ENCODE peak calls at places on chromosomes 12 and 14, in eight cellular contexts. I is neural progenitor cell, E is PC-3, A is GM23248, L is OCI-LY7, S is GM23338, K is MM.1S, C is hepatocyte. H is an unnamed sample.

GRCh38 chr14:98809792-98810191 is 462.2 kb downstream of the BCL11B start:
- DNase-seq in I (peak), L (no peak), E (no peak), K (no peak), S (peak), A (no peak), C (no peak), H (no peak)

GRCh38 chr12:124928095-124928911 is 13.9 kb upstream of the UBC start:
- DNase-seq in L (no peak), C (no peak), A (peak), E (peak), K (no peak), I (peak), S (peak), H (no peak)

GRCh38 chr12:111761706-111762105 is 5.0 kb upstream of the ALDH2 start:
- DNase-seq in S (peak), C (no peak), K (no peak), I (peak), A (no peak), E (no peak), L (peak), H (no peak)

GRCh38 chr14:79836577-79836976 is 374.7 kb downstream of the DIO2 start:
- DNase-seq in A (peak), L (no peak), E (peak), C (no peak), S (no peak), K (no peak), I (no peak), H (no peak)

GRCh38 chr12:4355843-4356327 is 23.6 kb downstream of the FGF23 start:
- DNase-seq in L (peak), A (peak), E (peak), C (peak), I (peak), K (peak), S (peak), H (peak)

GRCh38 chr12:54300267-54300731 is 516 bp downstream of the NFE2 start:
- DNase-seq in S (no peak), K (no peak), C (no peak), E (no peak), I (no peak), L (no peak), A (no peak), H (no peak)

GRCh38 chr12:32252199-32253073 is 145.8 kb downstream of the BICD1 start:
- DNase-seq in K (peak), E (no peak), C (no peak), I (peak), L (no peak), A (no peak), S (peak), H (no peak)

GRCh38 chr12:8911606-8912268 is 2.6 kb upstream of the PHC1 start:
- DNase-seq in K (no peak), L (peak), S (peak), C (no peak), I (no peak), E (peak), A (no peak), H (no peak)

GRCh38 chr12:113131556-113131955 is 4.0 kb downstream of the RASAL1 start:
- DNase-seq in S (no peak), A (no peak), I (no peak), L (peak), K (no peak), E (no peak), C (no peak), H (peak)

GRCh38 chr12:50006754-50007442 is 18.4 kb downstream of the RACGAP1 start:
- DNase-seq in L (peak), E (peak), I (no peak), A (peak), C (no peak), S (no peak), K (no peak), H (no peak)

GRCh38 chr14:63273717-63274673 is 44.7 kb downstream of the GPHB5 start:
- DNase-seq in C (no peak), I (no peak), S (no peak), A (peak), K (no peak), E (no peak), L (no peak), H (no peak)

GRCh38 chr12:130831876-130832405 is 7.1 kb downstream of the STX2 start:
- DNase-seq in I (no peak), A (no peak), K (no peak), C (no peak), S (no peak), E (no peak), L (no peak), H (no peak)

GRCh38 chr12:49079796-49080195 is 10.0 kb upstream of the RHEBL1 start:
- DNase-seq in A (no peak), K (no peak), L (no peak), I (no peak), E (no peak), S (no peak), C (no peak), H (no peak)

GRCh38 chr12:27119797-27120196 is 37.4 kb upstream of the C12orf71 start:
- DNase-seq in I (peak), C (no peak), K (no peak), S (peak), L (no peak), A (no peak), E (no peak), H (no peak)

GRCh38 chr12:95181103-95181502 is 36.2 kb downstream of the FGD6 start:
- DNase-seq in S (no peak), I (no peak), E (no peak), K (no peak), A (no peak), L (no peak), C (no peak), H (no peak)

GRCh38 chr14:103019827-103020226 is 37.5 kb downstream of the CDC42BPB start:
- DNase-seq in E (no peak), L (no peak), I (no peak), C (no peak), A (no peak), S (no peak), K (no peak), H (no peak)

GRCh38 chr14:77485901-77486678 is 12.5 kb downstream of the ISM2 start:
- DNase-seq in L (no peak), K (no peak), E (peak), C (no peak), A (peak), I (no peak), S (no peak), H (no peak)

GRCh38 chr14:91113829-91114078 is at the start of gene DGLUCY:
- DNase-seq in C (peak), I (no peak), E (no peak), L (peak), A (peak), K (peak), S (no peak), H (peak)

GRCh38 chr12:57896139-57896436 is 45.3 kb upstream of the ATP23 start:
- DNase-seq in E (no peak), A (peak), L (peak), K (no peak), S (peak), C (no peak), I (peak), H (no peak)

GRCh38 chr12:33706927-33707326 is 267.3 kb upstream of the SYT10 start:
- DNase-seq in A (no peak), E (no peak), I (no peak), L (no peak), S (no peak), K (no peak), C (no peak), H (no peak)

GRCh38 chr14:24481622-24482324 is 26.3 kb downstream of the CMA1 start:
- DNase-seq in S (peak), K (peak), L (peak), A (peak), E (peak), I (peak), C (peak), H (peak)
- TF ChIP-seq EZH2phosphoT487 in S (no peak), K (no peak), L (no peak), A (no peak), E (no peak), I (no peak), C (no peak), H (no peak)

GRCh38 chr12:11661491-11662085 is 12.1 kb downstream of the ETV6 start:
- DNase-seq in L (no peak), E (no peak), A (no peak), I (no peak), C (no peak), S (no peak), K (no peak), H (no peak)

GRCh38 chr12:11656550-11656949 is 7.1 kb downstream of the ETV6 start:
- DNase-seq in S (no peak), I (no peak), C (no peak), L (no peak), E (no peak), K (no peak), A (no peak), H (no peak)

GRCh38 chr12:11660624-11661023 is 11.2 kb downstream of the ETV6 start:
- DNase-seq in C (no peak), E (no peak), S (no peak), K (no peak), I (no peak), A (no peak), L (no peak), H (no peak)

GRCh38 chr12:11657511-11657910 is 8.0 kb downstream of the ETV6 start:
- DNase-seq in I (no peak), A (peak), S (no peak), L (no peak), K (no peak), C (no peak), E (no peak), H (no peak)

DNA sequence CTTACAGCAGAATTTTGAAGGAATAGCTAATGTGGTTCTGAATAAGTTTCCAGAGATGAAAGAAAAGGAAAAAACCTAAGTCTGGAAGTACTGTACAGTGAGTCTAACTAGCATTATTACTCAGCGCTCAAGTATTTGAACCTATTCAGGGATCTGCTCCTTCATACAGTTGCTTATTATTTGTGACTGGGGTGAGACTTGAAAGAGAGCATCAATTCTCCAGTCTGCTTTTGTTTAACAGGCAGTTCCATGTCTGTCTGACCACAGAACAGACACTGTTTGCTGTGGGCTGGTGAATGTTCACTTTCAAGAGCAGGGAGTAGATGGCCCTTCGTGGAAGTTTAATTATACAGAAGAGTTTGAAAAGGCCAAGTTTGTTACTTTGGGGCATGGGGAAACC is 9.3 kb downstream of the ETV6 start:
- DNase-seq in A (peak), L (no peak), I (no peak), C (no peak), S (no peak), E (peak), K (no peak), H (no peak)
- H3K4me2 ChIP-seq in A (peak), L (no peak), I (no peak), C (peak), S (no peak), E (no peak), K (no peak), H (peak)

GRCh38 chr14:37081220-37081619 is 91.2 kb downstream of the SLC25A21 start:
- DNase-seq in L (no peak), K (no peak), E (peak), A (peak), I (no peak), S (no peak), C (no peak), H (no peak)
- TF ChIP-seq EZH2phosphoT487 in L (no peak), K (no peak), E (no peak), A (no peak), I (no peak), S (no peak), C (no peak), H (no peak)

DNA sequence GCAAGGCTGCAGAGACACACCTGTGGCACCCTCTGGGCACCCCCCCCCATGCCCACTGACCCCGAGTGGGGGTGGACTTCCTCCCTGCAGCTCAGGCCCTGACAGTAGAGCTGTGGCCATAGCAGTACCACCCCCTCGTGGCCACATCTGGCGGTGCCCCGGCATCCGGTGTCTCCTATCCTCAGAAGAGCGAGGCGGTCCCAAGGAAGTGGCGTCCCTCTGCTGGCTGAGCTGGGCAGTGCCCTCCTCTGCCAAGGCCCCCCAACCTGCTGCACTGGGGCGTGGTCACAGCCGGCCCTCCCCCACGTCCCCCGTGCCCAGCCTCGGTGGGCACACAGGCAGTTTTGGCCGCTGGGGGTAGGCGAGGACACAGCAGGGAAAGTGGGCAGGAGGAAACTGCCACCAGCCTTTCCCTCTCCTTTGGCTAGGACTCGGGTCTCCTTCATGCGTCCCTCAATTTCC is 6.0 kb upstream of the SLC6A12 start:
- DNase-seq in S (peak), L (peak), E (peak), C (peak), I (peak), K (peak), A (peak), H (peak)
- H3K4me2 ChIP-seq in S (peak), L (no peak), E (no peak), C (no peak), I (no peak), K (peak), A (no peak), H (no peak)

GRCh38 chr12:56487448-56488040 is 417 bp downstream of the GLS2 start:
- DNase-seq in C (peak), L (no peak), I (peak), A (peak), S (peak), E (peak), K (peak), H (no peak)
- TF ChIP-seq EZH2phosphoT487 in C (no peak), L (no peak), I (no peak), A (no peak), S (no peak), E (no peak), K (no peak), H (no peak)

GRCh38 chr14:61659582-61659981 is 35.7 kb upstream of the HIF1A start:
- DNase-seq in S (no peak), C (no peak), E (peak), I (no peak), A (peak), K (no peak), L (no peak), H (no peak)

GRCh38 chr14:61662001-61662400 is 33.3 kb upstream of the HIF1A start:
- DNase-seq in E (peak), C (no peak), I (no peak), A (peak), K (no peak), S (no peak), L (no peak), H (no peak)

GRCh38 chr14:61663312-61663974 is 31.9 kb upstream of the HIF1A start:
- DNase-seq in K (peak), C (no peak), L (peak), E (no peak), S (no peak), A (no peak), I (no peak), H (no peak)

GRCh38 chr14:61662437-61663311 is 32.6 kb upstream of the HIF1A start:
- DNase-seq in I (peak), E (peak), K (peak), C (peak), A (peak), L (peak), S (peak), H (peak)

DNA sequence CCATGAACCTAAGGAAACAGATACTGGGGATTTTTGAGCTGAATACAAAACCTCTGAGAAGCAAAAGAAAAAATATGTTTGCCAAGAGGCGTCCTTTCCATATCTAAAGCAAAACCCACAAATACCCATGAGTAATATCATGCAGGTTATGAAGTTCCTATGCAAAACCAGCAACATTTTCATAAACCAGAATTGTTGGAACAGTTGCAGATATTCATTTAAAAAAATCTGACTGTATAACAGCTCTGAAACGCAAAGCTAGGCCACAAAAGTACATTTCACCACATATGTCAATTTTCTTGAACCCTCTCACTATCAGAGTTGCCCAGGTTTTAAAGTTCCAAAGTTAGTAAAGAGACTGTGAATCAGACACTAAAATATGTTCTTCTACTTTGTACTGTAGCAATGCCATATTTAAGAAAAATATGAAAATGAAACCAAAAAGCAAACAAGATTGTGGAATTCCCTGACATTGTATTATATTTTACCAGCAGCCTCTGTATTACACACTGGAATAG is 33.8 kb upstream of the HIF1A start:
- DNase-seq in E (peak), K (peak), S (no peak), C (no peak), I (no peak), L (no peak), A (peak), H (no peak)
- H3K4me2 ChIP-seq in E (peak), K (peak), S (no peak), C (no peak), I (no peak), L (peak), A (peak), H (peak)

DNA sequence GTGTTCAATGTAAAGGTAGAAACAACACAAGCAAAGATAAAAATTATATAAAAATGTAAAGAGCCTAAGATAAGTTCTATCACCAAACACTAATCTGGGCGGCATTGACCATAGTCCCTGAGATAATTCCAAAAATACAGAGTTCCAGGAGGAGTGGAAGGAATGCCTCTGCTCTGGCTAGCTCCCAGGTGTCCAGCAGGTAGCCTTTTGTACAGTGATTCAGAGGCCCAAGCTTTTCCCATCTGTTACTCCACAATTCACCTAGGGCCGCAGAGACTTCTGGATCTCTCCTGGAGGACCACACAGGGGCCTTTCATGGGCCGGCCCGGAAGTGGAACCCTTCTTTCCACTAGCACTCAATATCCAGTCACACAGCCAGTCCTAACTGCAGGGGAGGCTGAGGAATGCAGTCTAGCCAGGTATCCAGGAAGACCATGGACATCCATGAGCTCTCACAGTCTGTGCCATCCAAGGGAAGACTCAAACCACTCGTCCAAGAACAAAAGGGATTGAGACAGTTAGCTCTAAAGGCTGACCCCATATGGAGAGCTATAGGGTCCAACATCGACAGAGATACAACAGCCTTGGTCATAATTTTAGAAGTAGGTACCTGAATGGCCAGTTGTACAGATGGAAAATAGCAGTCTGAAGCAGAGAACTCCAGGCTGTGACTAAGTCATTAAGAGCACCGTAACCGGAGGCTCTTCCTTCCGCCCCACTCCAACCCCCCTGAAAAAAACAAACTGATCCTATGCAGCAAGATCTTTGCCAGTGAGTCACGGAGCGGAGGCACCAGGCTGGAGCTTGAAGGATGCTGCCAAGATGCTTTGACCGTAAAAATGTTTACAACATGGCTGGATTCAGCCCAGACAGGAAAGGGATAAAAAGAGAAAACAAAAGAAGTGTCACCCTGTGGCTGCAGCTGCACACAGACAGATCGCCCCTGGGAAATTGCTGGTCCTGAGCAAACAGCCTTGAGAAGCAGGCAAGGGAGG is 204.8 kb downstream of the NUAK1 start:
- DNase-seq in E (peak), K (no peak), A (peak), L (no peak), C (peak), S (no peak), I (no peak), H (peak)
- TF ChIP-seq EZH2phosphoT487 in E (peak), K (no peak), A (no peak), L (no peak), C (no peak), S (no peak), I (no peak), H (no peak)

DNA sequence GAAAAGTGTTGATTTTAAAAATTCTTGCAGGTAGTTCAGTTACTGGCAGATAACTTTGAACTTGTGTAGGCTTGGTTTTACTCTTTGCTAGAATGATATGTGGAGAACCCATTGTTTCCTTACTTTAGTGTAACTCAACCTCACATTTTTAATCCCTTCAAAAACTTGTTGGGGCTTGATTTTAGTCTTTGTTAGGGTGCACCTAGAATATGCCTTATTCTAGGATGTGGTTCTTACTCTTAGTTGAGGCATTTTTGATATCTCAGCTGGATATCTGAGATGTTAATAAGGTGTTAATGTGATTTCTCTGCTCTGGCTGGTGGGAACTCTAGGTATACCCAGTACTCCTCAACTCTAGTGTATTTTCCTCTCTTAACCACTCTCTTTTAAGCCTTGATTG is 10.0 kb downstream of the MNAT1 start:
- DNase-seq in L (no peak), A (no peak), E (no peak), K (no peak), I (no peak), S (no peak), C (no peak), H (no peak)
- H3K4me2 ChIP-seq in L (no peak), A (no peak), E (no peak), K (no peak), I (no peak), S (no peak), C (no peak), H (no peak)

GRCh38 chr14:28676481-28676880 is 90.1 kb upstream of the FOXG1 start:
- DNase-seq in S (no peak), K (no peak), E (peak), I (no peak), L (no peak), A (peak), C (peak), H (no peak)
- TF ChIP-seq EZH2phosphoT487 in S (no peak), K (no peak), E (no peak), I (no peak), L (no peak), A (no peak), C (no peak), H (no peak)

GRCh38 chr12:88298014-88298682 is 156.0 kb downstream of the TMTC3 start:
- DNase-seq in E (peak), C (no peak), A (peak), K (no peak), L (no peak), S (no peak), I (no peak), H (peak)
- H3K4me2 ChIP-seq in E (peak), C (no peak), A (peak), K (no peak), L (no peak), S (no peak), I (no peak), H (no peak)

H was measured in SK-N-SH.